ENCODE peak calls at places on chromosomes 4 and X, in six cellular contexts. F, K, P, L, C and E are unnamed samples.

GRCh38 chr4:45679411-45679810 is 444.4 kb downstream of the GABRG1 start:
- DNase-seq in P (no peak), K (no peak), L (no peak), C (no peak), F (no peak), E (no peak)

GRCh38 chr4:169583563-169583962 is 28.8 kb downstream of the NEK1 start:
- DNase-seq in P (peak), F (peak), L (no peak), C (no peak), K (no peak), E (peak)

GRCh38 chrX:119228506-119229290 is 7.4 kb upstream of the PGRMC1 start:
- DNase-seq in F (peak), K (no peak), P (peak), L (no peak), C (no peak), E (peak)

GRCh38 chr4:139099366-139099982 is 77.5 kb downstream of the ELF2 start:
- DNase-seq in K (peak), F (peak), P (peak), C (peak), L (peak), E (peak)

GRCh38 chr4:111959202-111959601 is 186.1 kb upstream of the FAM241A start:
- DNase-seq in F (peak), C (peak), P (peak), K (no peak), L (no peak), E (peak)

GRCh38 chr4:81359207-81359606 is 112.5 kb downstream of the RASGEF1B start:
- DNase-seq in P (peak), C (no peak), F (peak), K (no peak), L (no peak), E (no peak)

GRCh38 chr4:99323761-99324160 is 2.6 kb upstream of the ADH1B start:
- DNase-seq in K (no peak), L (no peak), P (peak), C (no peak), F (peak), E (no peak)

GRCh38 chrX:103830848-103831247 is 1.2 kb downstream of the RAB9B start:
- DNase-seq in P (no peak), K (no peak), L (no peak), C (no peak), F (no peak), E (no peak)

GRCh38 chr4:57061395-57061794 is 48.8 kb downstream of the IGFBP7 start:
- DNase-seq in P (no peak), K (no peak), F (peak), L (no peak), C (no peak), E (no peak)

GRCh38 chr4:19438228-19438627 is 813.5 kb upstream of the SLIT2 start:
- DNase-seq in F (peak), L (no peak), P (peak), C (no peak), K (no peak), E (no peak)

GRCh38 chrX:40040686-40041461 is 56.9 kb downstream of the BCOR start:
- DNase-seq in F (no peak), K (no peak), P (no peak), L (no peak), C (no peak), E (no peak)

GRCh38 chrX:153530411-153531145 is 13.1 kb downstream of the ATP2B3 start:
- DNase-seq in C (no peak), K (no peak), L (no peak), P (no peak), F (no peak), E (no peak)

GRCh38 chrX:41796577-41796976 is 72.6 kb downstream of the GPR82 start:
- DNase-seq in F (no peak), C (no peak), K (no peak), P (no peak), L (no peak), E (no peak)

GRCh38 chrX:40167240-40168182 is 69.8 kb upstream of the BCOR start:
- DNase-seq in L (no peak), P (no peak), C (no peak), K (peak), F (peak), E (no peak)

GRCh38 chr4:69823481-69824186 is 36.3 kb downstream of the SULT1E1 start:
- DNase-seq in P (peak), F (peak), C (peak), K (peak), L (no peak), E (peak)

GRCh38 chr4:132737344-132737743 is 411.8 kb upstream of the PCDH10 start:
- DNase-seq in C (no peak), P (no peak), L (peak), K (peak), F (no peak), E (no peak)

GRCh38 chr4:3073158-3074077 is 920 bp downstream of the HTT-AS start:
- DNase-seq in P (no peak), K (no peak), F (no peak), L (peak), C (peak), E (no peak)

GRCh38 chr4:38322709-38323108 is 341.3 kb upstream of the KLF3 start:
- DNase-seq in P (peak), K (no peak), C (no peak), F (peak), L (no peak), E (no peak)

GRCh38 chr4:148021706-148022105 is 289.8 kb downstream of the ARHGAP10 start:
- DNase-seq in K (no peak), C (no peak), P (no peak), F (no peak), L (no peak), E (peak)

GRCh38 chr4:107794001-107794400 is 30.7 kb upstream of the SGMS2 start:
- DNase-seq in K (no peak), P (no peak), L (no peak), F (no peak), C (no peak), E (no peak)

GRCh38 chr4:156291317-156291716 is 337.7 kb upstream of the CTSO start:
- DNase-seq in L (no peak), C (no peak), F (peak), K (no peak), P (peak), E (no peak)

GRCh38 chr4:47203593-47203992 is 172.2 kb downstream of the GABRB1 start:
- DNase-seq in P (no peak), L (no peak), K (no peak), F (no peak), C (no peak), E (no peak)

GRCh38 chrX:24465524-24465850 is 401 bp downstream of the PDK3 start:
- DNase-seq in K (no peak), F (no peak), P (no peak), C (no peak), L (no peak), E (no peak)

GRCh38 chr4:138555584-138555983 is 313.4 kb upstream of the SLC7A11 start:
- DNase-seq in C (peak), L (no peak), P (peak), K (peak), F (peak), E (no peak)

GRCh38 chr4:10022346-10023049 is 1.2 kb upstream of the SLC2A9 start:
- DNase-seq in P (no peak), K (peak), F (no peak), L (no peak), C (no peak), E (no peak)

GRCh38 chr4:41141910-41142309 is 72.4 kb downstream of the APBB2 start:
- DNase-seq in K (no peak), L (no peak), P (peak), F (peak), C (no peak), E (peak)
- H3K9ac ChIP-seq in K (no peak), L (no peak), P (no peak), F (peak), C (no peak), E (no peak)

DNA sequence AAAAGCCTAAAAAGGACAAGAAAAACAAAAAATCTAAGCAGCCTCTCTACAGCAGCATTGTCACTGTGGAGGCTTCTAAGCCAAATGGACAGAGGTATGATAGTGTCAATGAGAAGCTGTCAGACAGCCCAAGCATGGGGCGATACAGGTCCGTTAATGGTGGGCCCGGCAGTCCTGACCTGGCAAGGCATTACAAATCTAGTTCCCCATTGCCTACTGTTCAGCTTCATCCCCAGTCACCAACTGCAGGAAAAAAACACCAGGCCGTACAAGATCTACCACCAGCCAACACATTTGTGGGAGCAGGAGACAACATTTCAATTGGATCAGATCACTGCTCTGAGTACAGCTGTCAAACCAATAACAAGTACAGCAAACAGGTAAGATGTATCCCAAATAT is 4.0 kb downstream of the PCDH7 start:
- DNase-seq in C (no peak), P (peak), K (no peak), L (no peak), F (no peak), E (peak)
- H3K4me3 ChIP-seq in C (no peak), P (peak), K (peak), L (peak), F (no peak), E (peak)

GRCh38 chrX:33726281-33727160 is 405.6 kb downstream of the FAM47A start:
- DNase-seq in K (peak), F (no peak), C (no peak), L (no peak), P (no peak), E (no peak)

GRCh38 chrX:33721927-33722326 is 410.2 kb downstream of the FAM47A start:
- DNase-seq in F (no peak), C (no peak), L (no peak), P (no peak), K (no peak), E (no peak)

DNA sequence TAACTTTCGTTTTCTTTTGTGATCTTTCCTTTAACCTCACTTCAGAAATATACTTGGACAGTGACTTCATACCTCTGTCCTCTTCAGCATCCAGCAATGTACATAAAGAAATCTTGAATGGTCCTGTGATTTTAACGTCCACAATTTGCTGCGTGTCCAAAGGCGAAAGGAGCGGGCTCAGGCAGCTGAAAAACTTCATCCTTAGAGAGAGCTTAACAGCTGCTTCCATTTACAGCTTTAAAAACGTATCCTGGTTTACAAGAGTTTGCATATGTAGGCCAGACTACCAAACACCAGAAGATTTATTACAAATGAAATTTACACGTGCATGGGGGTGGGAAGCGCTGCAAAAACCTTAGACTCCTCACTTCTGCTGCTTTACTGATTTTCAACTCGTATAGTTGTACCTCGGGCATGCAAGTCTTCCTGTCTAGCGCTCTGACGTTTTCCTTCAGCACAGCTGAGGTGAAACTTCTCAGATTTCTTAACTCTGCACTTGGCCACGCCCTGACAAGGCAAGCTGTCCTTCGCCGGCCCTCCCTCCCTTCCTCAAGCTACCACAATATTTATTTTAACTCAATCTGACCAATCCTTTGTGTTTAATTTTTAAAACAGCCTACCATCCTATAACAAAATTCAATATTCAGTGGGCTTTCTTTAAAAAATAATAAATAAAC is 406.4 kb downstream of the FAM47A start:
- DNase-seq in L (peak), C (no peak), K (peak), P (peak), F (no peak), E (peak)
- H3K9ac ChIP-seq in L (no peak), C (no peak), K (no peak), P (no peak), F (no peak), E (no peak)

GRCh38 chr4:166902941-166903340 is 331.4 kb downstream of the SPOCK3 start:
- DNase-seq in P (no peak), L (no peak), F (no peak), K (no peak), C (no peak), E (no peak)
- H3K4me3 ChIP-seq in P (no peak), L (no peak), F (no peak), K (no peak), C (no peak), E (no peak)

GRCh38 chr4:54658321-54659093 is 750 bp downstream of the KIT start:
- DNase-seq in C (peak), P (peak), F (peak), K (peak), L (peak), E (peak)

GRCh38 chr4:54660145-54660535 is 2.4 kb downstream of the KIT start:
- DNase-seq in F (no peak), L (no peak), P (no peak), C (no peak), K (no peak), E (no peak)

GRCh38 chr4:54660591-54660990 is 2.8 kb downstream of the KIT start:
- DNase-seq in F (peak), P (no peak), C (no peak), K (no peak), L (no peak), E (no peak)

GRCh38 chr4:54661156-54661555 is 3.4 kb downstream of the KIT start:
- DNase-seq in P (no peak), K (no peak), L (no peak), F (peak), C (no peak), E (no peak)

DNA sequence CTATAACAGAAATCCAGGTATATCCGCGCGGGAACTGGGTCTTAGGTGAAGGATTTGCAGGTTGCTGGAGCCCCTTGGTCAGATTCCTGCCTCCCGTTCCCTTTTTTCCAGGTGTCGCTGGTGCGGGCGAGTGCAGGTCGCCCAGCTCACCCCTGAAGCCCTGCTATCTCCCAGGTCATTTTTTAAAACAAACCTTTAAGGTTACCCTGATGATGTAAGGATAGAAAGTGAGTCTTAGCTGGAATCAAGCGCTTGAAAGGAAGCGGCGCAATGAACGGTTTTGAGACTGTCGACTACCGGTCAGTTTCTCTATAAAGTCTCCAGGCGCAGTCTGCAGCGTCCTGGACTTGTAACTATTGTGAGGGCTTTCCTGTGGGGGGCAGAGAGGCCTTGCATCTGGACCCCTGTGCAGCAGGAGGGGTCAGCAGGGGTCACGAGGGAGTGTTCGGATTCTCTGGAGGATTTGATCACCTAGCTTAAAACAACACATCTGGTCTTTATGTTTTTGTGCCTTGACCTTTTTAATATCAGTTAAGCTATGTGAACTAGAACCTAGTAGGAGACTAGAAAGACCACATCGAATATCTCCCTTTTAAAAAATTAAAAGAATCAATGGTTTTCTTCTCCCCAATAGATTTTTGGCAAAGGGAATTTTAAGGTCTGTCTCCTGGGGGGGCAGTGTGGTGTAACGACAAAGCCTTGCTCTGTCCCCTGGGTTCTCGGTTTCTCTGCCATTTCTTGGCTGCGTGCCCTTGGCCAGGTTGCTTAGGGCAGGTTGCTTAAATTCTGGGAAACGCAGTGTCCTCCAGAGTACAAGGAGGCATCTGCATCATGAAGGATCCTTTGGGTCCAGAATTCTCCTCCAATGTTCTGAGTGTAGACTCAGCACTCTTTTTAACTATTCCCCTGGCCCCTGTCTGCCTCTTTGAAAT is 1.7 kb downstream of the KIT start:
- DNase-seq in C (no peak), F (no peak), K (peak), P (peak), L (peak), E (peak)
- H3K9ac ChIP-seq in C (no peak), F (peak), K (peak), P (peak), L (no peak), E (peak)

DNA sequence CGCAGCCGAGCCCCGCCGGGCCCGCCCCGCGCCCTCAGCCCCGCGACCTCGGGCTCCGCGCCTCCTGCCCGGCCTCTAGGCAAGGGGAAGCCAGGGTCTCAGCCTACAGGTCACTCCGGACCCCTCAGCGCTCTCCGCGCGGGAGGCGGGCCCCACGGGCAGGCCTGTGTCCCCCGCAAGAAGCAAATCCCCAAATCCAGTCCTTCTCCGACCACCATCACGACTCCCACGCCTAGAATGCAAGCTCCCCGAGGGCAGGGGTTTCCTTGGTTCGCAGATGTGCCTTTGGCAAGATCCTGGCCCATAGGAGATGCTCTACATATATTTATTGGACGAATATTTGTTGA is 230 bp upstream of the CCDC149 start:
- DNase-seq in F (no peak), L (no peak), K (no peak), C (no peak), P (peak), E (no peak)
- H3K4me3 ChIP-seq in F (peak), L (peak), K (peak), C (peak), P (peak), E (peak)

GRCh38 chrX:51803833-51804232 is 60.6 kb downstream of the GSPT2 start:
- DNase-seq in C (no peak), P (peak), F (no peak), L (no peak), K (no peak), E (no peak)
- H3K9ac ChIP-seq in C (no peak), P (no peak), F (no peak), L (no peak), K (no peak), E (no peak)

DNA sequence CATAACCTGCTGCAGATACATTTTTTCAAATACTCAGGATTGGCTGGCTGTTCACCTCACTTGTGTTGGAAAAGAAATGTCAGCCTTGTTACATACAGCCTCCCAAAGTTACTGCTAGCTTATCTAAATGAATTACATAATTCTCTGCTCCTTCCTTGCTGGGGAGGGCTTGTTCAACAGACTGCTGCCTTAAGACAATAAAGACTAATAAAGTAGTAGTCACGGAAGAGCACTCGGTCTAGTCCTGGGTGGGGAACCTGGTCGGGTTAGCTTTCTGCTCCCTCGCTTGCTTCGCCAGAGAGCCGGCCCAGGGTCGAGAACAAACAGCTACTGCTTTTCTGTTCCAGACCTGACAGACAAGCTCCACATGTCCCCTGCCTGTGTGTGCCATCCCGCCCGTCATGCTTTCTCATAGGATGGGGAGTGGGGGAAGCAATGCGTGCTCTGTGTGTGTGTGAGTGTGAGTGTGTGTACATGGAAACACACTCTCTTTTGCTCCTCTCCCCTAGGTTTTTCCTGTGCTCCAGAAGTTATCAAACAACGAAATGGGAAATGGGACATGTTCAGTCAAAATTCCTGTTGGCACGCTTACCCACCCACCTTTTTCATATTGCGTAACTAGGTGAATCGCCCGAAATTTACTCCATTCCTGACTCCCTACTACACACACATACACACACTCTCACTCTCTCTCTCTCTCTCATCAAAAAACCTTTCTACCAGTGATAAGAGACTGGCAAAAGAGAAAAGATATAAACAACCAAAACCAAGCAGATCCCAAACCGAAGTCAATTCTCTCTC is 1.4 kb downstream of the NPY1R start:
- DNase-seq in L (no peak), K (no peak), C (no peak), F (no peak), P (no peak), E (no peak)
- H3K4me3 ChIP-seq in L (no peak), K (peak), C (no peak), F (no peak), P (no peak), E (no peak)

GRCh38 chr4:186792994-186793393 is 69.3 kb upstream of the FAT1 start:
- DNase-seq in K (no peak), C (no peak), P (peak), F (peak), L (no peak), E (no peak)
- H3K9ac ChIP-seq in K (no peak), C (no peak), P (no peak), F (no peak), L (no peak), E (no peak)